ENCODE peak calls at places on chromosome 1, in six cellular contexts. Y, H, F, M, X and S are unnamed samples.

GRCh38 chr1:24505816-24506215 is 3.2 kb downstream of the RCAN3 start:
- DNase-seq in Y (no peak), H (no peak), F (no peak), M (no peak), X (no peak), S (no peak)

GRCh38 chr1:159916240-159917051 is 8.9 kb downstream of the TAGLN2 start:
- DNase-seq in Y (peak; percentile 62), H (no peak), F (no peak), M (peak; percentile 67), X (no peak), S (no peak)

GRCh38 chr1:52963101-52963500 is 36.0 kb downstream of the SCP2 start:
- DNase-seq in Y (no peak), H (no peak), F (no peak), M (no peak), X (no peak), S (no peak)

GRCh38 chr1:33397994-33398393 is 32.9 kb downstream of the PHC2 start:
- DNase-seq in Y (no peak), H (no peak), F (no peak), M (no peak), X (no peak), S (no peak)

GRCh38 chr1:10514490-10515235 is 39.9 kb downstream of the PEX14 start:
- DNase-seq in Y (peak; percentile 39), H (no peak), F (no peak), M (peak; percentile 36), X (no peak), S (peak; percentile 65)

GRCh38 chr1:8122160-8122476 is 96.0 kb upstream of the ERRFI1 start:
- DNase-seq in Y (no peak), H (no peak), F (no peak), M (peak; percentile 82), X (no peak), S (no peak)

GRCh38 chr1:100868364-100868995 is 26.2 kb downstream of the EXTL2 start:
- DNase-seq in Y (no peak), H (no peak), F (no peak), M (peak; percentile 72), X (no peak), S (no peak)

GRCh38 chr1:23159963-23160877 is 8.4 kb downstream of the LUZP1 start:
- DNase-seq in Y (no peak), H (no peak), F (no peak), M (no peak), X (no peak), S (no peak)

GRCh38 chr1:62588000-62588399 is 9.3 kb upstream of the ANGPTL3 start:
- DNase-seq in Y (no peak), H (no peak), F (no peak), M (peak; percentile 62), X (no peak), S (no peak)

GRCh38 chr1:218259800-218260199 is 25.3 kb upstream of the RRP15 start:
- DNase-seq in Y (no peak), H (no peak), F (no peak), M (no peak), X (no peak), S (no peak)

GRCh38 chr1:200642481-200642880 is 21.9 kb upstream of the KIF14 start:
- DNase-seq in Y (no peak), H (no peak), F (no peak), M (no peak), X (no peak), S (no peak)

GRCh38 chr1:113073457-113073950 is 506 bp downstream of the LRIG2 start:
- DNase-seq in Y (no peak), H (no peak), F (no peak), M (peak; percentile 61), X (no peak), S (no peak)

GRCh38 chr1:202165267-202165941 is 5.0 kb upstream of the PTPN7 start:
- DNase-seq in Y (no peak), H (no peak), F (no peak), M (no peak), X (no peak), S (no peak)

GRCh38 chr1:4021895-4022268 is 121.8 kb upstream of the C1orf174 start:
- DNase-seq in Y (no peak), H (no peak), F (no peak), M (no peak), X (no peak), S (no peak)

GRCh38 chr1:20219991-20220390 is 33.7 kb upstream of the PLA2G2C start:
- DNase-seq in Y (no peak), H (no peak), F (no peak), M (no peak), X (no peak), S (no peak)

GRCh38 chr1:244833734-244834595 is 1.5 kb upstream of the COX20 start:
- DNase-seq in Y (peak; percentile 66), H (peak; percentile 41), F (peak; percentile 78), M (peak; percentile 83), X (peak; percentile 52), S (peak; percentile 93)

GRCh38 chr1:31476891-31477846 is 64.2 kb downstream of the SERINC2 start:
- DNase-seq in Y (peak; percentile 80), H (no peak), F (no peak), M (no peak), X (no peak), S (no peak)

GRCh38 chr1:161792740-161793139 is 26.6 kb downstream of the ATF6 start:
- DNase-seq in Y (no peak), H (peak; percentile 68), F (no peak), M (peak; percentile 85), X (peak; percentile 17), S (no peak)

GRCh38 chr1:161153682-161154337 is at the start of gene UFC1:
- DNase-seq in Y (peak; percentile 78), H (peak; percentile 80), F (peak; percentile 88), M (peak; percentile 94), X (peak; percentile 71), S (peak; percentile 83)

GRCh38 chr1:226593541-226593940 is 45.0 kb downstream of the STUM start:
- DNase-seq in Y (no peak), H (no peak), F (no peak), M (no peak), X (no peak), S (no peak)

GRCh38 chr1:206556047-206556747 is 48.9 kb downstream of the RASSF5 start:
- DNase-seq in Y (no peak), H (no peak), F (no peak), M (no peak), X (no peak), S (no peak)

GRCh38 chr1:12541274-12542137 is 76.5 kb downstream of the DHRS3 start:
- DNase-seq in Y (no peak), H (no peak), F (no peak), M (peak; percentile 79), X (no peak), S (no peak)

GRCh38 chr1:211517006-211517405 is 25.0 kb upstream of the RD3 start:
- DNase-seq in Y (no peak), H (no peak), F (no peak), M (no peak), X (no peak), S (no peak)

GRCh38 chr1:40078512-40079333 is 18.3 kb downstream of the PPT1 start:
- DNase-seq in Y (peak; percentile 44), H (peak; percentile 55), F (no peak), M (peak; percentile 37), X (no peak), S (peak; percentile 36)

GRCh38 chr1:9150582-9151290 is 21.8 kb upstream of the GPR157 start:
- DNase-seq in Y (no peak), H (peak; percentile 40), F (no peak), M (peak; percentile 38), X (no peak), S (no peak)

GRCh38 chr1:177133977-177134538 is 30.5 kb downstream of the ASTN1 start:
- DNase-seq in Y (no peak), H (no peak), F (no peak), M (no peak), X (no peak), S (no peak)

GRCh38 chr1:54794401-54795099 is 6.6 kb downstream of the TTC22 start:
- DNase-seq in Y (no peak), H (no peak), F (no peak), M (no peak), X (no peak), S (peak; percentile 86)

GRCh38 chr1:41638086-41639024 is 153.9 kb upstream of the EDN2 start:
- DNase-seq in Y (no peak), H (no peak), F (no peak), M (no peak), X (no peak), S (no peak)

GRCh38 chr1:51605961-51606723 is 10.8 kb upstream of the OSBPL9 start:
- DNase-seq in Y (no peak), H (peak; percentile 52), F (no peak), M (no peak), X (no peak), S (no peak)

GRCh38 chr1:205668951-205669340 is 11.4 kb downstream of the SLC45A3 start:
- DNase-seq in Y (no peak), H (no peak), F (no peak), M (no peak), X (no peak), S (no peak)

GRCh38 chr1:119075614-119076013 is 64.8 kb downstream of the WARS2 start:
- DNase-seq in Y (no peak), H (no peak), F (no peak), M (peak; percentile 75), X (no peak), S (no peak)

GRCh38 chr1:36366091-36366661 is 19.5 kb downstream of the STK40 start:
- DNase-seq in Y (peak; percentile 88), H (no peak), F (no peak), M (no peak), X (no peak), S (no peak)